ENCODE peak calls at places on chromosomes 16 and 17, in five cellular contexts. X, B, T, N and V are unnamed samples.

GRCh38 chr16:50841081-50841886 is 99.4 kb downstream of the CYLD start:
- DNase-seq in T (no peak), X (no peak), B (no peak), N (no peak), V (peak)

GRCh38 chr17:71055128-71055527 is 885.8 kb downstream of the KCNJ2 start:
- DNase-seq in X (no peak), B (peak), N (no peak), T (no peak), V (no peak)

GRCh38 chr16:11350531-11351335 is 5.5 kb downstream of the RMI2 start:
- DNase-seq in B (no peak), T (no peak), X (no peak), N (peak), V (no peak)

GRCh38 chr17:58039975-58040374 is 32.9 kb upstream of the SRSF1 start:
- DNase-seq in T (no peak), B (no peak), X (no peak), N (no peak), V (no peak)

GRCh38 chr16:85755929-85756768 is 5.3 kb upstream of the C16orf74 start:
- DNase-seq in T (no peak), X (no peak), N (no peak), B (no peak), V (peak)

GRCh38 chr16:72113616-72113945 is 19.9 kb downstream of the DHX38 start:
- DNase-seq in T (no peak), X (no peak), N (no peak), B (no peak), V (no peak)

GRCh38 chr17:35746956-35747355 is 6.1 kb downstream of the GAS2L2 start:
- DNase-seq in B (no peak), X (no peak), T (no peak), N (no peak), V (no peak)

GRCh38 chr17:43860927-43861622 is 14.1 kb downstream of the CD300LG start:
- DNase-seq in T (peak), B (no peak), N (no peak), X (no peak), V (no peak)

GRCh38 chr16:57184890-57185445 is 871 bp downstream of the PSME3IP1 start:
- DNase-seq in T (no peak), N (no peak), B (no peak), X (no peak), V (no peak)

GRCh38 chr17:77124192-77124908 is 16.4 kb upstream of the SEC14L1 start:
- DNase-seq in T (no peak), B (peak), X (no peak), N (no peak), V (no peak)

GRCh38 chr16:17416461-17417221 is 54.1 kb downstream of the XYLT1 start:
- DNase-seq in X (no peak), T (no peak), B (no peak), N (no peak), V (peak)

GRCh38 chr17:4710693-4711634 is 532 bp downstream of the ARRB2 start:
- DNase-seq in T (no peak), X (peak), N (no peak), B (no peak), V (no peak)

GRCh38 chr17:41082565-41083136 is 1.3 kb upstream of the KRTAP4-7 start:
- DNase-seq in N (no peak), X (no peak), T (no peak), B (no peak), V (no peak)

GRCh38 chr17:49815761-49816281 is 27.3 kb downstream of the KAT7 start:
- DNase-seq in N (no peak), T (peak), X (no peak), B (no peak), V (no peak)

GRCh38 chr17:1764274-1764673 is 2.4 kb downstream of the SERPINF1 start:
- DNase-seq in X (peak), N (peak), T (peak), B (peak), V (no peak)

GRCh38 chr17:38752930-38753506 is 477 bp downstream of the PSMB3 start:
- DNase-seq in N (no peak), B (no peak), T (no peak), X (no peak), V (no peak)

DNA sequence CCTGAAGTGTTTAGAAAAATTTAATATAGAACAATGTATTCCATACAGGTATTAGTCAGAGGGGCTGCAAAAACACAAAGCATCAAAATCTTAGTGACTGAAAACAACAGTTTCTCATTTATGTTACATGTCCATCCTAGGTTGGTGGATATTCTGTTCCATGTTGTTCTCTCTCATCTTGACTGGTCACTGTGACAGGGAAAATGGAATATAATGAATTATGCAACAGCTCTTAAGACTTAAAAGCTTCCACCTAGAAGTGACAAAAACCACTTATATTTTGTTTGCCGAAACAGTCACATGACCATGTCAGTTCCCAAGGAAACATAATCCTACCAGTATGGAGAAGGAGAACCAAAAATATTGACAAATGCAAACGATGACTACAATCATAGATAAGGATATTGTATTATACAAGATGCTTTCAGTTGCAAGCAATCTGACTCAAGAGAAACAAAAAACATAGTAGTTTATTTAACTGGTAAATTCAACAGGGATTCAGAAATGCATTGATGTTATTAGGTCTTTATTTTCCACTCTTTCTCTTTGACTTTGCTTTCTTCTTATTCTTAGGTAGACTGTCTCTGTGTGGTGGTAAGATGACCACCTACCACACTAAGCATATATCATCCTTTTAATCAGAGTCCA is 103.9 kb downstream of the SSH2 start:
- DNase-seq in X (no peak), N (no peak), B (no peak), T (no peak), V (no peak)
- TF ChIP-seq CTCF in X (no peak), N (no peak), B (no peak), T (no peak), V (no peak)

DNA sequence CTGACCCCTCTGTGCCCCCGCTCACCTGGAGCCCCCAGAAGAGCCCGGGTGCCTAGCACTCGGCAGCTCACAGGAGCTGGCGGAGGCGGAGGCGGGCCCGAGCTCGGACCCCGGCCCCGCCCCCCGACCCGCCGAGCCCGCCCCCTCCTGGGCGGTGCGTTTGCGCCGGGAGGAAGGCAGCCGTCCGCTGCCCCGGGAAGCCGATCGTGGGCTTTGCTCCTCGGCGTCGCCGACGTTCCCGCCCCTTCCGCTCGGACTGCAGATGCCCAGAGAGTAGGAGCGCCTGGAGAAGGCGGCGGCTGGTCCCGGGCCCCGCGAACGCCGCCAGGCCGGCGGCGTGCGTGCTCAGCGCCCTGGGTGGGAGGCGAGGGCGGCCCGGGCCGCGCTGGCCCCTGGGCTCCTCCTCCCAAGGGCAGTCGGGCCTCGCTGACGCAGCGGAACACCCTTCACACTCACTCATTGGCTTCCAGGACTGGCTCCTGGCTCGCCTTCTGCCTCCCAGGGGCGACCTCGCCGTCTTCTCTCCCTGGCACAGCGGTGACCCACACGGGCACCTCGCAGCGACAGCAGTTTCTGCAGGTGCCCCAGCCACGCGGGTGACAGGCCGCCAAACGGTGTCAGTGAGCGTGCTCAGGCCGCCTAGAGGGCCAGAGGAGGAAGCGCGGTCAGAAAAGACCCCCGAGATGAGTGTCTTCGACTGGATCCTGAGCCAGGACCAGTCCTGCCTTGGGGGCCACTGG is at the start of gene PLSCR3:
- DNase-seq in N (peak), T (peak), B (peak), X (peak), V (peak)
- TF ChIP-seq CTCF in N (peak), T (peak), B (peak), X (peak), V (peak)

DNA sequence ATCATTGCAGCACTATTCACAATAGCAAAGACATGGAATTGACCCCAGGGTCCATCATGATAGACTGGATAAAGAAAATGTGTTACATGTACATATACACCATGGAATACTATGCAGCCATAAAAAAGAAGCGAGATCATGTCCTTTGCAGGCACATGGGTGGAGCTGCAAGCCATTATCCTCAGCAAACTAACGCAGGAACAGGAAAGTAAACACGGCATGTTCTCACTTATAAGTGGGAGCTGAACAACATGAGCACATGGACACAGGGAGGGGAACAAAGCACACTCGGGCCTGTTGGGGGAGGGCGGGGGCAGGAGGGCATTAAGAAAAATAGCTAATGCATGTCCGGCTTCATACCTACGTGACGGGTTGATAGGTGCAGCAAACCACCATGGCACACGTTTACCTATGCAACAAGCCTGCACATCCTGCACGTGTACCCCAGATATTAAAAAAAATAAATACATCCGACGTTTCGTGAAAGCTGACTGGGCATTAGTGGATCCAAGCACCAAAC is 28.9 kb downstream of the ZNF778 start:
- DNase-seq in T (no peak), N (no peak), X (no peak), B (no peak), V (no peak)
- TF ChIP-seq CTCF in T (no peak), N (no peak), X (no peak), B (peak), V (no peak)

GRCh38 chr17:8728991-8729390 is 15.6 kb downstream of the CCDC42 start:
- DNase-seq in X (no peak), T (no peak), B (no peak), N (no peak), V (no peak)

GRCh38 chr17:8729421-8729820 is 15.2 kb downstream of the CCDC42 start:
- DNase-seq in X (no peak), T (no peak), B (no peak), N (no peak), V (no peak)

GRCh38 chr17:8729860-8730259 is 14.8 kb downstream of the CCDC42 start:
- DNase-seq in T (no peak), N (no peak), B (no peak), X (no peak), V (no peak)

GRCh38 chr17:8726951-8727555 is 17.6 kb downstream of the CCDC42 start:
- DNase-seq in X (no peak), T (no peak), N (peak), B (no peak), V (no peak)

GRCh38 chr17:8728251-8728925 is 16.2 kb downstream of the CCDC42 start:
- DNase-seq in B (no peak), X (no peak), T (no peak), N (no peak), V (no peak)
- TF ChIP-seq CTCF in B (no peak), X (no peak), T (no peak), N (no peak), V (no peak)